ENCODE peak calls at places on chromosomes 12 and 14, in four cellular contexts. G is NCI-H1436, U is amniotic epithelial cell, I is T-helper 2 cell. C is an unnamed sample.

GRCh38 chr12:54428050-54429013 is 9.3 kb upstream of the ITGA5 start:
- DNase-seq in G (no peak), U (peak), I (no peak), C (no peak)

GRCh38 chr12:6235906-6236640 is 35.9 kb downstream of the CD9 start:
- DNase-seq in G (no peak), U (no peak), I (no peak), C (no peak)

GRCh38 chr14:99213101-99213500 is 58.9 kb downstream of the BCL11B start:
- DNase-seq in G (no peak), U (no peak), I (peak), C (no peak)

GRCh38 chr12:71980543-71980942 is 41.9 kb downstream of the TPH2 start:
- DNase-seq in G (peak), U (no peak), I (no peak), C (no peak)

GRCh38 chr14:102898776-102899515 is 23.5 kb upstream of the AMN start:
- DNase-seq in G (no peak), U (no peak), I (no peak), C (no peak)

GRCh38 chr14:75566752-75567151 is 11.7 kb upstream of the FLVCR2 start:
- DNase-seq in G (no peak), U (no peak), I (no peak), C (no peak)

GRCh38 chr12:75944097-75944904 is 87.3 kb downstream of the PHLDA1 start:
- DNase-seq in G (no peak), U (peak), I (peak), C (no peak)

GRCh38 chr14:54709444-54709843 is 142.5 kb downstream of the SAMD4A start:
- DNase-seq in G (no peak), U (no peak), I (peak), C (no peak)

GRCh38 chr14:24262821-24263733 is at the start of gene TGM1:
- DNase-seq in G (no peak), U (no peak), I (no peak), C (no peak)

GRCh38 chr12:28710882-28711281 is 438.2 kb upstream of the FAR2 start:
- DNase-seq in G (no peak), U (peak), I (no peak), C (no peak)

GRCh38 chr12:202081-202731 is 11.8 kb downstream of the SLC6A12 start:
- DNase-seq in G (no peak), U (no peak), I (no peak), C (no peak)

GRCh38 chr14:89428556-89429196 is 11.6 kb upstream of the FOXN3 start:
- DNase-seq in G (peak), U (no peak), I (no peak), C (peak)

GRCh38 chr14:37034410-37035285 is 137.8 kb downstream of the SLC25A21 start:
- DNase-seq in G (no peak), U (peak), I (no peak), C (no peak)

GRCh38 chr12:13099910-13100609 is 3.4 kb downstream of the GSG1 start:
- DNase-seq in G (no peak), U (no peak), I (no peak), C (no peak)

GRCh38 chr14:38339704-38340103 is 83.8 kb upstream of the CLEC14A start:
- DNase-seq in G (no peak), U (peak), I (no peak), C (no peak)

GRCh38 chr14:34043627-34044372 is 92.9 kb upstream of the EGLN3 start:
- DNase-seq in G (no peak), U (no peak), I (peak), C (no peak)

GRCh38 chr14:44700694-44701093 is 193.6 kb upstream of the FSCB start:
- DNase-seq in G (no peak), U (no peak), I (no peak), C (no peak)

GRCh38 chr12:59937148-59937547 is 341.3 kb downstream of the SLC16A7 start:
- DNase-seq in G (no peak), U (peak), I (no peak), C (no peak)

GRCh38 chr12:50174971-50175715 is 8.0 kb upstream of the CERS5 start:
- DNase-seq in G (peak), U (peak), I (peak), C (no peak)

GRCh38 chr12:11681211-11681610 is 31.7 kb downstream of the ETV6 start:
- DNase-seq in G (no peak), U (no peak), I (no peak), C (no peak)

GRCh38 chr14:75236897-75237296 is 41.7 kb upstream of the FOS start:
- DNase-seq in G (no peak), U (no peak), I (no peak), C (no peak)